ENCODE peak calls at places on chromosomes 3 and 15, in four cellular contexts. One of them, this sample, is unnamed.

GRCh38 chr15:64096486-64097431 is 977 bp downstream of the SNX1 start:
- DNase-seq in HepG2: no peak
- DNase-seq in H1: no peak
- DNase-seq in SK-N-SH: peak; percentile 38
- DNase-seq in this sample: peak; percentile 46

GRCh38 chr3:136350557-136350956 is 100.4 kb downstream of the PCCB start:
- DNase-seq in HepG2: no peak
- DNase-seq in H1: no peak
- DNase-seq in SK-N-SH: no peak
- DNase-seq in this sample: no peak

GRCh38 chr3:126213376-126214044 is 33.1 kb upstream of the ALDH1L1 start:
- DNase-seq in HepG2: no peak
- DNase-seq in H1: no peak
- DNase-seq in SK-N-SH: no peak
- DNase-seq in this sample: no peak

GRCh38 chr3:160941885-160942494 is 163.2 kb downstream of the B3GALNT1 start:
- DNase-seq in HepG2: peak; percentile 61
- DNase-seq in H1: no peak
- DNase-seq in SK-N-SH: peak; percentile 44
- DNase-seq in this sample: peak; percentile 88

GRCh38 chr15:93034512-93034911 is 54.5 kb downstream of the RGMA start:
- DNase-seq in HepG2: no peak
- DNase-seq in H1: no peak
- DNase-seq in SK-N-SH: peak; percentile 7
- DNase-seq in this sample: peak; percentile 30

GRCh38 chr15:88658972-88659931 is 20.4 kb downstream of the ISG20 start:
- DNase-seq in HepG2: no peak
- DNase-seq in H1: no peak
- DNase-seq in SK-N-SH: no peak
- DNase-seq in this sample: no peak

GRCh38 chr15:89385596-89386242 is 51.1 kb upstream of the POLG start:
- DNase-seq in HepG2: no peak
- DNase-seq in H1: no peak
- DNase-seq in SK-N-SH: no peak
- DNase-seq in this sample: no peak

GRCh38 chr15:30649952-30650929 is 24.3 kb downstream of the ARHGAP11B start:
- DNase-seq in HepG2: no peak
- DNase-seq in H1: no peak
- DNase-seq in SK-N-SH: no peak
- DNase-seq in this sample: no peak

GRCh38 chr3:189311521-189311920 is 139.8 kb downstream of the TPRG1 start:
- DNase-seq in HepG2: no peak
- DNase-seq in H1: no peak
- DNase-seq in SK-N-SH: no peak
- DNase-seq in this sample: no peak

GRCh38 chr3:42804831-42805821 is 836 bp upstream of the HIGD1A start:
- DNase-seq in HepG2: peak; percentile 82
- DNase-seq in H1: no peak
- DNase-seq in SK-N-SH: peak; percentile 21
- DNase-seq in this sample: peak; percentile 89

GRCh38 chr15:65086680-65087111 is 10.2 kb downstream of the KBTBD13 start:
- DNase-seq in HepG2: no peak
- DNase-seq in H1: no peak
- DNase-seq in SK-N-SH: peak; percentile 73
- DNase-seq in this sample: no peak

GRCh38 chr3:11558461-11558903 is 85.2 kb downstream of the VGLL4 start:
- DNase-seq in HepG2: no peak
- DNase-seq in H1: no peak
- DNase-seq in SK-N-SH: no peak
- DNase-seq in this sample: peak; percentile 43

GRCh38 chr3:22982981-22983582 is 220.0 kb upstream of the UBE2E2 start:
- DNase-seq in HepG2: no peak
- DNase-seq in H1: no peak
- DNase-seq in SK-N-SH: no peak
- DNase-seq in this sample: no peak

GRCh38 chr3:58161435-58162398 is 49.1 kb downstream of the DNASE1L3 start:
- DNase-seq in HepG2: no peak
- DNase-seq in H1: no peak
- DNase-seq in SK-N-SH: no peak
- DNase-seq in this sample: no peak

GRCh38 chr15:70160803-70161565 is 63.3 kb upstream of the TLE3 start:
- DNase-seq in HepG2: no peak
- DNase-seq in H1: no peak
- DNase-seq in SK-N-SH: no peak
- DNase-seq in this sample: peak; percentile 42

GRCh38 chr3:146152841-146153240 is 8.1 kb downstream of the PLOD2 start:
- DNase-seq in HepG2: peak; percentile 67
- DNase-seq in H1: no peak
- DNase-seq in SK-N-SH: no peak
- DNase-seq in this sample: no peak

GRCh38 chr3:61730058-61730457 is 168.7 kb downstream of the PTPRG start:
- DNase-seq in HepG2: peak; percentile 13
- DNase-seq in H1: no peak
- DNase-seq in SK-N-SH: no peak
- DNase-seq in this sample: no peak

GRCh38 chr15:71336671-71337070 is 221.4 kb downstream of the THSD4 start:
- DNase-seq in HepG2: no peak
- DNase-seq in H1: no peak
- DNase-seq in SK-N-SH: no peak
- DNase-seq in this sample: no peak

GRCh38 chr15:88904808-88905327 is 8.3 kb downstream of the MFGE8 start:
- DNase-seq in HepG2: peak; percentile 79
- DNase-seq in H1: no peak
- DNase-seq in SK-N-SH: peak; percentile 84
- DNase-seq in this sample: peak; percentile 97

GRCh38 chr3:22887664-22888291 is 315.3 kb upstream of the UBE2E2 start:
- DNase-seq in HepG2: no peak
- DNase-seq in H1: no peak
- DNase-seq in SK-N-SH: no peak
- DNase-seq in this sample: peak; percentile 56

GRCh38 chr3:188156051-188156450 is 2.1 kb downstream of the LPP start:
- DNase-seq in HepG2: no peak
- DNase-seq in H1: no peak
- DNase-seq in SK-N-SH: no peak
- DNase-seq in this sample: no peak

GRCh38 chr3:196181127-196181546 is 30.1 kb downstream of the ZDHHC19 start:
- DNase-seq in HepG2: no peak
- DNase-seq in H1: no peak
- DNase-seq in SK-N-SH: peak; percentile 8
- DNase-seq in this sample: no peak

GRCh38 chr15:88736204-88736603 is 67.0 kb upstream of the ACAN start:
- DNase-seq in HepG2: no peak
- DNase-seq in H1: no peak
- DNase-seq in SK-N-SH: no peak
- DNase-seq in this sample: peak; percentile 65

GRCh38 chr3:124246949-124247348 is 255.0 kb upstream of the ROPN1 start:
- DNase-seq in HepG2: peak; percentile 43
- DNase-seq in H1: no peak
- DNase-seq in SK-N-SH: no peak
- DNase-seq in this sample: no peak

GRCh38 chr3:12962292-12962691 is 110.9 kb downstream of the IQSEC1 start:
- DNase-seq in HepG2: no peak
- DNase-seq in H1: no peak
- DNase-seq in SK-N-SH: no peak
- DNase-seq in this sample: no peak
- H3K9ac ChIP-seq in HepG2: no peak overlapping the region
- H3K9ac ChIP-seq in H1: no peak overlapping the region
- H3K9ac ChIP-seq in SK-N-SH: no peak overlapping the region
- H3K9ac ChIP-seq in this sample: no peak overlapping the region

GRCh38 chr15:22253676-22254408 is 173.5 kb downstream of the OR4M2 start:
- DNase-seq in HepG2: no peak
- DNase-seq in H1: no peak
- DNase-seq in SK-N-SH: no peak
- DNase-seq in this sample: no peak
- H3K4me3 ChIP-seq in HepG2: no peak overlapping the region
- H3K4me3 ChIP-seq in H1: no peak overlapping the region
- H3K4me3 ChIP-seq in SK-N-SH: no peak overlapping the region
- H3K4me3 ChIP-seq in this sample: no peak overlapping the region

DNA sequence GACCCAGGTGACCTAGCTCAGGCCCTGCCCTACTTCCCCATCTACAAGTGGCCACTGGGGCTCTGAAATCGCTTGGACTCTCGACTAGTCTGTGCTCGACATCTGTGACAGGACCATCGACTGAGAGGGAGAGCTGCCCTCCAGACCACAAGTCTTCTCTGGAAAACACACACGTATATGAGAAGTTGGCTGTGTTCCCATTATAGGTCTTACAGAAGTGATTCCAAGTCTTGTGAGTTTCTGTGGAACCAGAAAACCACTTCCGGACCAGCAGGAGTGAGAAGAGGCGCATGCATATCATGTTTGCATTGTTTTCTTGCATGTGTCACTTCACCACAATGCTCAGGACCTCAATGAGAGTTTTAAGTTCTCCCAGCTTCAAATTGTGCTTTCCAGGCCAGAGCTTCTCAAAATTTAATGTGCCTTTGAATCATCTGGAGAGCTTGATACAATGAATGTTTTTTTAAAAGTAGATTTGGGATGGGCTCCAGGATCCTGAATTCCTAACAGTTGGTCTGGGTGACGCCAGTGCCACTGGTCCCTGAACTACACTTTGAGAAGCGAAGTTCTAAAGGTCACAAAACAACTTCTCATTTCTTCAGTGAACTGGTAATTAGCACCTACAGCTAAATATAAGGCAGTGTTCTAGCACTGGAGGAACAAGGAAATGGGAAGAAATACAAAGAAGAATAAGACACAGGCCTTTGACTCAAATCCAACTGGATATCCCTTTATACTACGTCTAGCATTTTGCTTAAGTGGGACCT is 15.6 kb downstream of the LIPC start:
- DNase-seq in HepG2: no peak
- DNase-seq in H1: no peak
- DNase-seq in SK-N-SH: no peak
- DNase-seq in this sample: no peak
- H3K9ac ChIP-seq in HepG2: no peak overlapping the region
- H3K9ac ChIP-seq in H1: no peak overlapping the region
- H3K9ac ChIP-seq in SK-N-SH: no peak overlapping the region
- H3K9ac ChIP-seq in this sample: no peak overlapping the region

DNA sequence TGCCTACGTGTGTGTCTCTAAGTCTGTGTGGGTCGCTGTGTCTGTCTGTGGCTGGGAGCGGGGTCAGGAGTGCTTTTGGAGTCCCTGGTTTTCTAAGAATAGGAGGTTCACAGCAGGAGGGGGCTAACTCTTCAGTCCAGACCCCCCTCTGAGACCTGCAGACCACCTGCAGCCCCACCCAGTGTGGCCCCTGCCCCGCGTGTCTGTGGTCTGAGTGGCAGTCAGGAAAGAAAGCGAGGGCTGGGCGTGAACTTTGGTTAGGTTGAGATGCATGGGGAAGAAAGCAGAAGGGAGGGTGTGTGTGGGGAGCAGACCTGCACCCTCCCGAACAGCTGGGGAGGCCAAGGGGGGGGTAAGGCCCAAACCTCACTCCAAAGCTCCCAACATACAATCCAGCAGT is 144.9 kb upstream of the TPM1 start:
- DNase-seq in HepG2: no peak
- DNase-seq in H1: no peak
- DNase-seq in SK-N-SH: no peak
- DNase-seq in this sample: no peak
- H3K4me3 ChIP-seq in HepG2: no peak overlapping the region
- H3K4me3 ChIP-seq in H1: no peak overlapping the region
- H3K4me3 ChIP-seq in SK-N-SH: no peak overlapping the region
- H3K4me3 ChIP-seq in this sample: no peak overlapping the region

DNA sequence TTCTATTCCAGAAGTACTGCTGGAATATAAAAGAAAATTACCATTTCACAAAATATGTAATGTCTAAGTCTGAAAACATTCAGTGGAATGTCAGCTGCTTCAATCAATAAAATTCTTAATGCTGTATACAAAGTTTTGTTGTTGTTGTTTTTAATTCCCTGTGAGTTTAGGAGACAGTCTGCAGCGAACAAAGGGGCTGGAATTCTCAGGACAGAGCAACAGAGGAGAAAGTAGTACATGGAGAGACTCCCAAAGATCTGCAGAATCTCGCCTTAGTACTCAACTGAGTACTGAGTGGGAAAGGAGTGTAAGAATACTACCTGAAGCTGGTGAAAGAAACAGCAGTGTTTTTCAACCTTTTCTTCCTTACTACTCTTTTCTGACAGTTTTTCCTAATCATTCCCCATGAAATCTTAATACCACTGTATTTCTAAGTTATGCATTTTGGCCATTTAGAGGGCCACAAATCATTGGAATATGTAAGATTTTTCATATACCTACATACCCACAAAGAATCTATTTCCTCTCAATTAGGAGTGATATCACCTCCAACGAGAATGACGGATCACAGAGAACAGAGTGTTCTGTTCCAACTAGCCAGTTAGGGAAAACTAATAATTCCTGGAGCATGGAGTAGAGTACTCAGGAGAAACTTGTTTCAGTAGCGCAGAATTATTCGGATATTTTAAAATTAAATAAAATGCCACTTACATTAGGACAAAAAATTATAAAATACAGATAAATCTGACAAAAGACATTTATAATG is 16.0 kb downstream of the ANKRD28 start:
- DNase-seq in HepG2: no peak
- DNase-seq in H1: no peak
- DNase-seq in SK-N-SH: no peak
- DNase-seq in this sample: no peak
- H3K9ac ChIP-seq in HepG2: no peak overlapping the region
- H3K9ac ChIP-seq in H1: no peak overlapping the region
- H3K9ac ChIP-seq in SK-N-SH: peak overlapping the region; percentile 53
- H3K9ac ChIP-seq in this sample: no peak overlapping the region

This sample was measured in endodermal cell.